ENCODE peak calls at places on chromosomes 5 and 9, in six cellular contexts. One of them, this sample, is unnamed.

GRCh38 chr9:3689555-3689954 is 163.8 kb upstream of the RFX3 start:
- DNase-seq in aorta: no peak
- DNase-seq in neural progenitor cell: no peak
- DNase-seq in brain microvascular endothelial cell: no peak
- DNase-seq in right atrium auricular region: no peak
- DNase-seq in ascending aorta: no peak
- DNase-seq in this sample: no peak

GRCh38 chr9:129383415-129384088 is 205.5 kb upstream of the IER5L start:
- DNase-seq in aorta: peak; percentile 93
- DNase-seq in neural progenitor cell: peak; percentile 71
- DNase-seq in ascending aorta: peak; percentile 86
- DNase-seq in brain microvascular endothelial cell: peak; percentile 56
- DNase-seq in right atrium auricular region: peak; percentile 89
- DNase-seq in this sample: peak; percentile 92

GRCh38 chr5:14416709-14417108 is 164.9 kb upstream of the OTULINL start:
- DNase-seq in neural progenitor cell: no peak
- DNase-seq in ascending aorta: no peak
- DNase-seq in brain microvascular endothelial cell: no peak
- DNase-seq in aorta: no peak
- DNase-seq in right atrium auricular region: no peak
- DNase-seq in this sample: no peak

GRCh38 chr5:125180222-125180621 is 433.8 kb upstream of the ZNF608 start:
- DNase-seq in aorta: no peak
- DNase-seq in neural progenitor cell: no peak
- DNase-seq in right atrium auricular region: no peak
- DNase-seq in brain microvascular endothelial cell: peak; percentile 16
- DNase-seq in ascending aorta: no peak
- DNase-seq in this sample: no peak

GRCh38 chr5:17177491-17178204 is 39.8 kb upstream of the BASP1 start:
- DNase-seq in ascending aorta: no peak
- DNase-seq in right atrium auricular region: no peak
- DNase-seq in neural progenitor cell: no peak
- DNase-seq in aorta: no peak
- DNase-seq in brain microvascular endothelial cell: no peak
- DNase-seq in this sample: no peak

GRCh38 chr9:72210522-72210921 is 61.3 kb downstream of the GDA start:
- DNase-seq in ascending aorta: no peak
- DNase-seq in neural progenitor cell: no peak
- DNase-seq in brain microvascular endothelial cell: no peak
- DNase-seq in aorta: no peak
- DNase-seq in right atrium auricular region: no peak
- DNase-seq in this sample: peak; percentile 85

GRCh38 chr5:80934751-80935150 is 25.4 kb upstream of the RASGRF2 start:
- DNase-seq in right atrium auricular region: no peak
- DNase-seq in neural progenitor cell: no peak
- DNase-seq in aorta: no peak
- DNase-seq in ascending aorta: no peak
- DNase-seq in brain microvascular endothelial cell: no peak
- DNase-seq in this sample: no peak

GRCh38 chr9:5002811-5003210 is 17.7 kb downstream of the JAK2 start:
- DNase-seq in brain microvascular endothelial cell: no peak
- DNase-seq in right atrium auricular region: no peak
- DNase-seq in ascending aorta: no peak
- DNase-seq in neural progenitor cell: no peak
- DNase-seq in aorta: no peak
- DNase-seq in this sample: no peak

GRCh38 chr5:38666668-38667498 is 110.4 kb upstream of the LIFR start:
- DNase-seq in right atrium auricular region: no peak
- DNase-seq in neural progenitor cell: peak; percentile 18
- DNase-seq in ascending aorta: peak; percentile 78
- DNase-seq in aorta: no peak
- DNase-seq in brain microvascular endothelial cell: peak; percentile 52
- DNase-seq in this sample: peak; percentile 39

GRCh38 chr9:135262248-135262647 is 174.8 kb downstream of the OLFM1 start:
- DNase-seq in brain microvascular endothelial cell: no peak
- DNase-seq in ascending aorta: no peak
- DNase-seq in neural progenitor cell: no peak
- DNase-seq in aorta: no peak
- DNase-seq in right atrium auricular region: no peak
- DNase-seq in this sample: no peak

GRCh38 chr5:107402881-107403280 is 267.9 kb downstream of the EFNA5 start:
- DNase-seq in neural progenitor cell: no peak
- DNase-seq in aorta: no peak
- DNase-seq in ascending aorta: no peak
- DNase-seq in brain microvascular endothelial cell: no peak
- DNase-seq in right atrium auricular region: no peak
- DNase-seq in this sample: no peak

GRCh38 chr9:87119328-87119881 is 172.1 kb upstream of the GAS1 start:
- DNase-seq in right atrium auricular region: no peak
- DNase-seq in neural progenitor cell: no peak
- DNase-seq in brain microvascular endothelial cell: peak; percentile 77
- DNase-seq in aorta: peak; percentile 58
- DNase-seq in ascending aorta: peak; percentile 76
- DNase-seq in this sample: peak; percentile 58

GRCh38 chr9:85157763-85158162 is 488.2 kb downstream of the NTRK2 start:
- DNase-seq in brain microvascular endothelial cell: no peak
- DNase-seq in neural progenitor cell: peak; percentile 21
- DNase-seq in aorta: no peak
- DNase-seq in right atrium auricular region: no peak
- DNase-seq in ascending aorta: no peak
- DNase-seq in this sample: no peak

DNA sequence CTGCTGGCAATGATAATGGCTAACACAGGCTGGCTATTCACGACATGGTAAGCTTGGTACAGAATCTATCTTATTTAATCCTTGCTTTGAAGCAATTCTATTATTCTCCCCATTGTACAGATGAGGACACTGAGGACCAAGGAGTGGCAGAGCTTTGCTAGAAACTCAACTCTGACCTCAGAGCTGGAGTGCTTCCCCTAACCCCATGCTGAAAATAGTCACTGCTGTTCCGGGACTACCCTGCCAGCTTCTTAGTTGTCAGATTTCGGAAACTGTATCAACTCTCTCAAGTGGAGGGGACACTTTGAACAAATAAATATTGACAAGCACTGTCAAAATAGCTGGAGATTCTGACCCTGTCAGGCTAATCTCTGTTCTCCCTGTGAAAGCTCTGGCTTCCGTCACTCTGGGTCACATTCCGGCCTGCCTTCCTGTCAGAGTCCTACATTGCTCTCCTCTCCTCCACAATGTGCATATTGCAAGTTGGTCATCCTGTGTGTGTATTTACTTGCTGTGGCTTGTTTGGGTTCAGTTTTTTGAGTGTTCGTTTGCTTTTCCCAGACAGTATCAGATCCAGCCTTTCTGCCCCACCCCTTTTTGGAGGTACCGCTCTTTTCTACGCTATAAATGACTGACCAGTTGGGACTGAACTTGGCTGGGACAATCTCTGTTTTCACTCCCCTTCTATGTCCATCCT is 134.3 kb upstream of the MAP1B start:
- DNase-seq in brain microvascular endothelial cell: no peak
- DNase-seq in ascending aorta: no peak
- DNase-seq in right atrium auricular region: no peak
- DNase-seq in neural progenitor cell: no peak
- DNase-seq in aorta: no peak
- DNase-seq in this sample: no peak
- H3K27ac ChIP-seq in brain microvascular endothelial cell: no peak overlapping the region
- H3K27ac ChIP-seq in ascending aorta: peak overlapping the region; percentile 77
- H3K27ac ChIP-seq in right atrium auricular region: peak overlapping the region; percentile 59
- H3K27ac ChIP-seq in neural progenitor cell: no peak overlapping the region
- H3K27ac ChIP-seq in aorta: no peak overlapping the region
- H3K27ac ChIP-seq in this sample: no peak overlapping the region

DNA sequence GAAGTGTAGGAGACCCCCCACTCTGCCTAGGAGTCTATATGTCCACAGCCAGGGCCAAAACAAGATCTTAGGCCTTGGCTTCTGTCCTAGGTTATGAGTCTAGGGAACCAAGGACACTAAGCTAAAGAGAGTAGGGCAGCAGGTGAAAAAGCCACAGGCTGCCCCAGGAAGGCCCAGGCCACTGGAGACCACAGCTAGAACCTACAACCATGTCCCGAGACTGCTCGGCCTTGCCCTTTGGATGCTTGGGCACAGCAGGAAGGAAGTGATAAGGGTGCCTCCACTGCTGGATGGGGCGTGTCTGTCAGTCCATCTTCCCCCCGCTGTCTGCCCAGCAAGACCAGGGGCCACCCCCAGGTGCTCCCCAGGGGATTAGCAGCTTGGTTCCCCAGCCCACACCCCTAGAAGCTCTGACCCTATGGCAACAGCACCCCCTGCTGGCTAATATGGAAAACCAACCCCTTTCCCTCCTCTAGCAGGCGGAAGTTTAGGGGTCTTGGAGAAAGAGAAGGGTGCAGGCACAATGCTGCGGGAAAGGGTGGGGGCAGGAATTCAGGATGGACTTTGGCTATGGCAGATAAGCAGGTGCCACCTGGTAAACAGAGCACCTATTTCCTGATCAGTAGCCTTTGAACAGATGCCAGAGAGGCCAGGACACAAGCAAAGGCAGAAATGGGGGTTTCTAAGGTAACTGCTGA is 10.5 kb upstream of the IRF1 start:
- DNase-seq in brain microvascular endothelial cell: no peak
- DNase-seq in right atrium auricular region: peak; percentile 66
- DNase-seq in neural progenitor cell: peak; percentile 79
- DNase-seq in aorta: peak; percentile 74
- DNase-seq in ascending aorta: peak; percentile 70
- DNase-seq in this sample: peak; percentile 43
- H3K27ac ChIP-seq in brain microvascular endothelial cell: no peak overlapping the region
- H3K27ac ChIP-seq in right atrium auricular region: peak overlapping the region; percentile 25
- H3K27ac ChIP-seq in neural progenitor cell: no peak overlapping the region
- H3K27ac ChIP-seq in aorta: no peak overlapping the region
- H3K27ac ChIP-seq in ascending aorta: peak overlapping the region; percentile 16
- H3K27ac ChIP-seq in this sample: peak overlapping the region; percentile 95

GRCh38 chr5:178162481-178162880 is 8.8 kb upstream of the NHP2 start:
- DNase-seq in brain microvascular endothelial cell: no peak
- DNase-seq in ascending aorta: peak; percentile 22
- DNase-seq in neural progenitor cell: no peak
- DNase-seq in right atrium auricular region: no peak
- DNase-seq in aorta: no peak
- DNase-seq in this sample: no peak

GRCh38 chr5:178163772-178164735 is 10.4 kb upstream of the NHP2 start:
- DNase-seq in neural progenitor cell: peak; percentile 90
- DNase-seq in aorta: peak; percentile 88
- DNase-seq in ascending aorta: peak; percentile 90
- DNase-seq in right atrium auricular region: peak; percentile 74
- DNase-seq in brain microvascular endothelial cell: peak; percentile 42
- DNase-seq in this sample: peak; percentile 89

GRCh38 chr5:178155065-178155464 is 1.4 kb upstream of the NHP2 start:
- DNase-seq in brain microvascular endothelial cell: no peak
- DNase-seq in neural progenitor cell: no peak
- DNase-seq in right atrium auricular region: no peak
- DNase-seq in ascending aorta: no peak
- DNase-seq in aorta: no peak
- DNase-seq in this sample: no peak

GRCh38 chr5:178165585-178165984 is 11.9 kb upstream of the NHP2 start:
- DNase-seq in right atrium auricular region: no peak
- DNase-seq in neural progenitor cell: no peak
- DNase-seq in ascending aorta: no peak
- DNase-seq in aorta: no peak
- DNase-seq in brain microvascular endothelial cell: no peak
- DNase-seq in this sample: no peak

GRCh38 chr5:178160176-178160575 is 6.5 kb upstream of the NHP2 start:
- DNase-seq in aorta: no peak
- DNase-seq in right atrium auricular region: no peak
- DNase-seq in neural progenitor cell: no peak
- DNase-seq in brain microvascular endothelial cell: no peak
- DNase-seq in ascending aorta: peak; percentile 25
- DNase-seq in this sample: no peak
- H3K27ac ChIP-seq in aorta: no peak overlapping the region
- H3K27ac ChIP-seq in right atrium auricular region: no peak overlapping the region
- H3K27ac ChIP-seq in neural progenitor cell: no peak overlapping the region
- H3K27ac ChIP-seq in brain microvascular endothelial cell: no peak overlapping the region
- H3K27ac ChIP-seq in ascending aorta: no peak overlapping the region
- H3K27ac ChIP-seq in this sample: no peak overlapping the region

GRCh38 chr5:57493034-57493433 is 10.4 kb upstream of the ACTBL2 start:
- DNase-seq in right atrium auricular region: no peak
- DNase-seq in brain microvascular endothelial cell: no peak
- DNase-seq in aorta: no peak
- DNase-seq in neural progenitor cell: no peak
- DNase-seq in ascending aorta: no peak
- DNase-seq in this sample: no peak

GRCh38 chr5:57494104-57495098 is 11.8 kb upstream of the ACTBL2 start:
- DNase-seq in aorta: peak; percentile 89
- DNase-seq in right atrium auricular region: peak; percentile 67
- DNase-seq in brain microvascular endothelial cell: peak; percentile 99
- DNase-seq in neural progenitor cell: no peak
- DNase-seq in ascending aorta: peak; percentile 73
- DNase-seq in this sample: peak; percentile 98

GRCh38 chr5:57495285-57495684 is 12.7 kb upstream of the ACTBL2 start:
- DNase-seq in neural progenitor cell: no peak
- DNase-seq in aorta: no peak
- DNase-seq in right atrium auricular region: no peak
- DNase-seq in ascending aorta: no peak
- DNase-seq in brain microvascular endothelial cell: no peak
- DNase-seq in this sample: no peak

GRCh38 chr5:57497733-57498132 is 15.1 kb upstream of the ACTBL2 start:
- DNase-seq in right atrium auricular region: no peak
- DNase-seq in brain microvascular endothelial cell: no peak
- DNase-seq in ascending aorta: no peak
- DNase-seq in neural progenitor cell: no peak
- DNase-seq in aorta: no peak
- DNase-seq in this sample: no peak

GRCh38 chr5:57495688-57496087 is 13.1 kb upstream of the ACTBL2 start:
- DNase-seq in right atrium auricular region: no peak
- DNase-seq in ascending aorta: no peak
- DNase-seq in brain microvascular endothelial cell: no peak
- DNase-seq in neural progenitor cell: peak; percentile 32
- DNase-seq in aorta: no peak
- DNase-seq in this sample: no peak
- H3K27ac ChIP-seq in right atrium auricular region: no peak overlapping the region
- H3K27ac ChIP-seq in ascending aorta: peak overlapping the region; percentile 43
- H3K27ac ChIP-seq in brain microvascular endothelial cell: peak overlapping the region; percentile 96
- H3K27ac ChIP-seq in neural progenitor cell: no peak overlapping the region
- H3K27ac ChIP-seq in aorta: no peak overlapping the region
- H3K27ac ChIP-seq in this sample: no peak overlapping the region

DNA sequence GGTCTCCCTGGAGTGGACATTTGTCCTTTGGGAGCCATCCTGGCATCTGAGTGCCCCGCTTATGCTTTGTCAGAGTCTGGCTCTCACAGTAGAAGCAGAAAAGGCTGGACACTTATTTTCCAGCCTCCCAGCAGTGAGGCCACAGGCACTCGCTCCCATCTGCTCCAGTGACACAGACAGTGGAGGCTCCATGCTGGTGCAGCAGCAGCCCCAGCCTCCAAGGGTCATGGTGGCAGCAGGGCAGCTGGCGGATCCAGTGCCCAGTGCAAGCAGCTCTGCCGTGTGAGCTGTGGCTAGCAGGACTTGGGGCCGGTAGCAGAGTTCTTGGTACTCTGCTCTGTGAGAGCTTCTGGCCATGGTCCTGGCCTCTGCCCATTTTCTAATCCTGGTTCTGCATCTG is 157.3 kb upstream of the ALDH1B1 start:
- DNase-seq in right atrium auricular region: no peak
- DNase-seq in aorta: no peak
- DNase-seq in ascending aorta: no peak
- DNase-seq in neural progenitor cell: no peak
- DNase-seq in brain microvascular endothelial cell: no peak
- DNase-seq in this sample: no peak
- H3K27ac ChIP-seq in right atrium auricular region: no peak overlapping the region
- H3K27ac ChIP-seq in aorta: no peak overlapping the region
- H3K27ac ChIP-seq in ascending aorta: no peak overlapping the region
- H3K27ac ChIP-seq in neural progenitor cell: no peak overlapping the region
- H3K27ac ChIP-seq in brain microvascular endothelial cell: no peak overlapping the region
- H3K27ac ChIP-seq in this sample: no peak overlapping the region

GRCh38 chr5:149425729-149426128 is 46.6 kb upstream of the IL17B start:
- DNase-seq in aorta: no peak
- DNase-seq in ascending aorta: no peak
- DNase-seq in right atrium auricular region: no peak
- DNase-seq in brain microvascular endothelial cell: no peak
- DNase-seq in neural progenitor cell: no peak
- DNase-seq in this sample: no peak
- H3K27ac ChIP-seq in aorta: peak overlapping the region; percentile 38
- H3K27ac ChIP-seq in ascending aorta: peak overlapping the region; percentile 88
- H3K27ac ChIP-seq in right atrium auricular region: peak overlapping the region; percentile 90
- H3K27ac ChIP-seq in brain microvascular endothelial cell: peak overlapping the region; percentile 3
- H3K27ac ChIP-seq in neural progenitor cell: no peak overlapping the region
- H3K27ac ChIP-seq in this sample: no peak overlapping the region

This sample was measured in RWPE1.